ENCODE peak calls at places on chromosomes 13 and 19, in four cellular contexts. C, H, Y and T are unnamed samples.

GRCh38 chr19:10291554-10292205 is 1.9 kb downstream of the ICAM5 start:
- DNase-seq in C (no peak), H (no peak), Y (no peak), T (peak)

GRCh38 chr19:15525291-15525690 is 17.0 kb downstream of the CYP4F22 start:
- DNase-seq in C (no peak), H (no peak), Y (no peak), T (no peak)

GRCh38 chr19:58551123-58551497 is 3.8 kb downstream of the CHMP2A start:
- DNase-seq in C (no peak), H (no peak), Y (no peak), T (no peak)

GRCh38 chr13:110886475-110887241 is 28.2 kb downstream of the ANKRD10 start:
- DNase-seq in C (no peak), H (no peak), Y (no peak), T (no peak)

GRCh38 chr13:80340643-80341097 is 256 bp downstream of the SPRY2 start:
- DNase-seq in C (no peak), H (no peak), Y (no peak), T (no peak)

GRCh38 chr13:32737111-32737571 is 150.9 kb downstream of the PDS5B start:
- DNase-seq in C (no peak), H (no peak), Y (no peak), T (no peak)

GRCh38 chr13:97253581-97254293 is 31.6 kb downstream of the MBNL2 start:
- DNase-seq in C (no peak), H (no peak), Y (no peak), T (no peak)

GRCh38 chr19:3710265-3710812 is 2.2 kb downstream of the TJP3 start:
- DNase-seq in C (no peak), H (peak), Y (no peak), T (no peak)

GRCh38 chr13:20159646-20160345 is 1.1 kb downstream of the GJA3 start:
- DNase-seq in C (no peak), H (no peak), Y (no peak), T (no peak)

GRCh38 chr13:36337938-36338337 is 8.3 kb downstream of the SPART start:
- DNase-seq in C (no peak), H (no peak), Y (no peak), T (no peak)
- TF ChIP-seq CTCF in C (no peak), H (no peak), Y (no peak), T (no peak)

DNA sequence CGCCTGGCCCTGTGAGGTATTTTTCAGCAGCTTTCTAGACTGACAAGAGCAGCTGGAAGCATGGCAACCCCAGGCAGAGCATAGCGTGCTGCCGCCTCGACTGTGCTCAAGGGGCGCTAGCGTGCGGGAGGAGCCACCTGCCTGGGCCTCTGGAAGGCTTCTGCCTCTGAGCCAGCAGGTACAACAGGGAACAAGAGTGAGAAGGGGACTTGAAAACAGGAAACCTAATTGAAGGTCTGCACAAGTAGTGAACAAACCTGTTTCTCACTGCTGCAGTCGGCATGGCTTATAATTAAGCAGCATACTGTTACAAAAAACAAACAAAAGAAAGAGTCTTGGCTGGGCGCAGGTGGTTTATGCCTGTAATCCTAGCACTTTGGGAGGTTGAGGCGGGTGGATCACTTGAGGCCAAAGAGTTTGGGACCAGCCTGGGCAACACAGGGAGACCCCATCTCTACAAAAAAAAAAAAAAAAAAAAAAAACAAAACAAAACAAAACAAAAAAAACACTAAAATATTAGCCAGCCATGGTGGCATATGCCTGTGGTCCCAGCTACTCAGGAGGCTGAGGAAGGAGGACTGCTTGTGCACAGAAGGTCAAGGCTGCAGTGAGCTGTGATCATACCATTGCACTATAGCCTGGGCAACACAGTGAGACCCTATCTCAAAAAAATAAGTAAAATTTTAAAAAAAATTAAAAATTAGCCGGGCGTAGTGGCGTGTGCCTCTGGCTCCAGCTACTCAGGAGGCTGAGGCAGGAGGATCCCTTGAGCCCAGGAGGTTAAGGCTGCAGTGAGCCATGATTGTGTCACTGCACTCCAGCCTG is 12.6 kb upstream of the GARRE1 start:
- DNase-seq in C (no peak), H (no peak), Y (peak), T (no peak)
- TF ChIP-seq CTCF in C (no peak), H (no peak), Y (no peak), T (no peak)

GRCh38 chr13:90415902-90416301 is 931.6 kb upstream of the MIR17HG start:
- DNase-seq in C (no peak), H (no peak), Y (no peak), T (no peak)

GRCh38 chr13:90416519-90416918 is 931.0 kb upstream of the MIR17HG start:
- DNase-seq in C (no peak), H (no peak), Y (no peak), T (no peak)

GRCh38 chr13:90416938-90417337 is 930.5 kb upstream of the MIR17HG start:
- DNase-seq in C (no peak), H (no peak), Y (no peak), T (no peak)

GRCh38 chr13:90414691-90415596 is 932.5 kb upstream of the MIR17HG start:
- DNase-seq in C (no peak), H (no peak), Y (no peak), T (no peak)

DNA sequence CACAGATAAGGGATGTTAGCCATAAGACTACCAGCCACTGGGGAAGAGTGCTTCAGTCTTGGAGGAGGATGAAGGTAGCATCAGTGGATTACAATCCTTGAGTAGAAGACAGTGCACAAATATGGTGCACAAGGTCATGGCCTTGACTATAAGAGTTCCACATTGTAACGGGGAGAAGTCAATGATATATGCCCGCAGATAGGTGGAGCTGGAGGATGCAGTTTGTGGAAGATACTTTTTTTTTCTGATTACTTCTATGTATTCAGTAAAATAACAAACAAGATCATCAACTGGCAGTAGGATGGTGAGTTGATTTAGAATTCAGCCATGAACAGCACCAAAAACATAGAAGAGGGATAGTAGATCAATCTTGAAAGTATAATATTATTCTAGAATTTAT is 926.8 kb upstream of the MIR17HG start:
- DNase-seq in C (no peak), H (no peak), Y (no peak), T (no peak)
- TF ChIP-seq CTCF in C (no peak), H (peak), Y (no peak), T (no peak)

GRCh38 chr13:36862002-36862706 is 43.1 kb downstream of the RFXAP start:
- DNase-seq in C (no peak), H (no peak), Y (no peak), T (no peak)

GRCh38 chr13:36859259-36859658 is 40.2 kb downstream of the RFXAP start:
- DNase-seq in C (no peak), H (no peak), Y (no peak), T (no peak)

GRCh38 chr13:36857273-36857672 is 38.3 kb downstream of the RFXAP start:
- DNase-seq in C (no peak), H (no peak), Y (no peak), T (no peak)

GRCh38 chr13:36862722-36863121 is 43.7 kb downstream of the RFXAP start:
- DNase-seq in C (no peak), H (no peak), Y (no peak), T (no peak)

DNA sequence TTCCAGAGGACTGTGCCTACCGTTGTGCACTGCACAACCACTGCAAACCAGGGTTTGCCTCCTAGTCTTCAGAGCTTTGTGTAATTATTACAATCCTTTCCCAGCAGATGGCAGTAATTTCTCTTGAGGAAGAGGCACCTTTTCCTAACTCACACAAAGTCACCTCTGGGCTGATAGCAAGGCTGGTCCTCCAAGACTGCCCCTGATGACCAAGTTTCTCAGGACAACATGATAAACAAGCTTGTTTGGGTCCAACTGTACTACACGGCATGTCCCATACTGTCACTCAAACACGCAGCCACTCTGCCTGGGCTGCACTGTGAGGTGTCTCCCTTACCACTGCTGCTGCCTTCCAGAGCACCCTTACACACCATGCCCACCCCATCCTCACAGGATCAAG is 39.3 kb downstream of the RFXAP start:
- DNase-seq in C (no peak), H (no peak), Y (no peak), T (no peak)
- TF ChIP-seq CTCF in C (peak), H (peak), Y (no peak), T (no peak)

DNA sequence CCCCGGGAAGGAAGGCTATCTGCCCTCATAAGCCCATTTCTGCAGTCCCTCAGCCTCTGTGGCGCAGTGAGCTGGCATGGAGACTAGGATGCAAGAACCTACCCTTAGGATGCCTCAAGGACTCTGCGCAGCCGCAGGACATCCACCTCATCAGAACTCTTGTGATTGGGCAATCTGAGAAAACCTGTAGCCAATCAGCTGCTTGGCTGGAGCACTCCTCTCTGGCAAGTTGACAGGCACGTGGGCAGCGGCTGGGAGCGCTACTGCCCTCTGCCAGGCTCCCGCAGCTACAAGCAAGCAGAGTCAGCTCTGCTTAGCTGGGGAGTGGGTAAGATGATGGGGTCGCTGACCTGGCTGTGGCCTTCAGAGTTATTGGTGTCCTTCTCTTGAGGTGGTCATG is 1.5 kb upstream of the ECSIT start:
- DNase-seq in C (peak), H (peak), Y (peak), T (no peak)
- TF ChIP-seq CTCF in C (peak), H (peak), Y (no peak), T (no peak)